ENCODE peak calls at places on chromosomes 16 and 17, in seven cellular contexts. D, U, V, O, R, G and K are unnamed samples.

GRCh38 chr16:85878875-85879274 is 20.1 kb upstream of the IRF8 start:
- DNase-seq in O (peak), G (peak), R (peak), U (no peak), D (no peak), V (no peak), K (no peak)

GRCh38 chr16:65845466-65846209 is 520.9 kb upstream of the CDH5 start:
- DNase-seq in D (no peak), G (peak), O (no peak), U (no peak), V (no peak), R (no peak), K (no peak)

GRCh38 chr16:66580605-66581209 is 1.4 kb downstream of the CMTM2 start:
- DNase-seq in D (no peak), U (no peak), R (no peak), V (no peak), O (no peak), G (no peak), K (no peak)

GRCh38 chr16:68732068-68732680 is 4.9 kb upstream of the CDH1 start:
- DNase-seq in O (peak), V (no peak), U (peak), D (no peak), G (no peak), R (peak), K (peak)

GRCh38 chr16:85017151-85017550 is 5.8 kb upstream of the ZDHHC7 start:
- DNase-seq in G (no peak), O (no peak), D (no peak), V (no peak), R (no peak), U (no peak), K (no peak)

GRCh38 chr17:38430316-38430715 is 2.1 kb downstream of the ARHGAP23 start:
- DNase-seq in G (no peak), V (no peak), D (no peak), O (no peak), R (no peak), U (no peak), K (no peak)

GRCh38 chr17:81941484-81942166 is 4.5 kb upstream of the PYCR1 start:
- DNase-seq in O (no peak), G (no peak), D (peak), V (no peak), R (peak), U (no peak), K (no peak)

GRCh38 chr16:12455287-12455798 is 348.3 kb downstream of the CPPED1 start:
- DNase-seq in G (no peak), O (peak), V (no peak), U (peak), R (peak), D (peak), K (peak)

GRCh38 chr16:52066951-52067350 is 480.0 kb downstream of the TOX3 start:
- DNase-seq in O (no peak), G (no peak), R (no peak), V (no peak), U (no peak), D (no peak), K (no peak)

GRCh38 chr17:8673621-8674020 is 43.1 kb upstream of the MYH10 start:
- DNase-seq in G (no peak), D (no peak), O (no peak), U (no peak), V (no peak), R (no peak), K (no peak)

GRCh38 chr17:66915204-66915611 is 49.3 kb upstream of the CACNG4 start:
- DNase-seq in R (peak), G (no peak), D (no peak), O (peak), U (peak), V (no peak), K (peak)

GRCh38 chr17:69123626-69124025 is 18.1 kb downstream of the ABCA6 start:
- DNase-seq in R (no peak), D (no peak), G (no peak), U (no peak), O (no peak), V (no peak), K (no peak)

GRCh38 chr17:67500261-67500660 is 123.2 kb downstream of the PITPNC1 start:
- DNase-seq in U (no peak), D (no peak), G (no peak), O (no peak), R (no peak), V (no peak), K (no peak)